ENCODE peak calls at places on chromosomes 6 and 20, in nine cellular contexts. D is AG04449; B is activated naive CD8-positive, alpha-beta T cell treated with anti-CD3 and anti-CD28 coated beads, Interleukin-2, amount 50 U/mL, for 16 hours; M is GM20000; G is lung; U is AG10803; W is fibroblast of pulmonary artery; N is A673; P is occipital lobe. T is an unnamed sample.

GRCh38 chr20:3753501-3754257 is 13.9 kb downstream of the ADISSP start:
- DNase-seq in D (no peak), B (no peak), M (no peak), G (no peak), U (no peak), W (no peak), N (no peak), P (no peak), T (no peak)

GRCh38 chr20:54995021-54995420 is 519.6 kb downstream of the DOK5 start:
- DNase-seq in D (no peak), B (no peak), M (no peak), G (no peak), U (no peak), W (no peak), N (peak), P (no peak), T (no peak)

GRCh38 chr20:779771-780170 is 11.5 kb upstream of the SLC52A3 start:
- DNase-seq in D (no peak), B (no peak), M (no peak), G (no peak), U (no peak), W (no peak), N (no peak), P (no peak), T (no peak)

GRCh38 chr6:65746302-65746701 is 39.3 kb upstream of the EYS start:
- DNase-seq in D (no peak), B (no peak), M (no peak), G (no peak), U (no peak), W (no peak), N (no peak), P (no peak), T (no peak)

GRCh38 chr6:33632603-33633039 is 11.5 kb downstream of the ITPR3 start:
- DNase-seq in D (no peak), B (no peak), M (peak), G (peak), U (no peak), W (peak), N (peak), P (no peak), T (peak)

GRCh38 chr20:57847104-57847503 is 137.3 kb upstream of the PMEPA1 start:
- DNase-seq in D (no peak), B (no peak), M (no peak), G (no peak), U (no peak), W (no peak), N (no peak), P (no peak), T (no peak)

GRCh38 chr20:3383878-3384495 is 23.5 kb downstream of the DNAAF9 start:
- DNase-seq in D (no peak), B (no peak), M (no peak), G (no peak), U (no peak), W (no peak), N (no peak), P (no peak), T (peak)

GRCh38 chr6:7262746-7263335 is 50.2 kb downstream of the SSR1 start:
- DNase-seq in D (no peak), B (no peak), M (no peak), G (no peak), U (no peak), W (no peak), N (no peak), P (no peak), T (no peak)

T was measured in activated naive CD4-positive, alpha-beta T cell treated with Interleukin-2 at 50 U/mL for 16 hours.